ENCODE peak calls at places on chromosome 6, in four cellular contexts. F is cardiac muscle cell, D is nephron progenitor cell, K is HL-60. R is an unnamed sample.

GRCh38 chr6:19417713-19418112 is 419.5 kb upstream of the ID4 start:
- DNase-seq in F (no peak), D (no peak), K (no peak), R (no peak)

GRCh38 chr6:138229072-138229471 is 10.8 kb upstream of the PBOV1 start:
- DNase-seq in F (peak), D (no peak), K (no peak), R (no peak)

GRCh38 chr6:164273491-164273890 is 859.0 kb downstream of the QKI start:
- DNase-seq in F (no peak), D (no peak), K (no peak), R (no peak)

GRCh38 chr6:153503810-153504209 is 372.7 kb upstream of the RGS17 start:
- DNase-seq in F (peak), D (peak), K (no peak), R (no peak)

GRCh38 chr6:108836061-108836460 is 12.2 kb upstream of the ARMC2 start:
- DNase-seq in F (no peak), D (no peak), K (no peak), R (no peak)

GRCh38 chr6:47592466-47592865 is 105.9 kb upstream of the ADGRF4 start:
- DNase-seq in F (no peak), D (no peak), K (no peak), R (no peak)

GRCh38 chr6:139152892-139153271 is 18.0 kb downstream of the HECA start:
- DNase-seq in F (no peak), D (no peak), K (no peak), R (no peak)

GRCh38 chr6:161951139-161951538 is 677.3 kb upstream of the AGPAT4 start:
- DNase-seq in F (no peak), D (no peak), K (no peak), R (no peak)

GRCh38 chr6:31305674-31306219 is 33.9 kb upstream of the HLA-C start:
- DNase-seq in F (no peak), D (no peak), K (no peak), R (no peak)

GRCh38 chr6:130675072-130675471 is 152.1 kb upstream of the SMLR1 start:
- DNase-seq in F (no peak), D (no peak), K (no peak), R (no peak)

GRCh38 chr6:4774715-4775590 is 1.3 kb upstream of the CDYL start:
- DNase-seq in F (peak), D (peak), K (no peak), R (peak)

GRCh38 chr6:44126320-44127149 is 717 bp downstream of the MRPL14 start:
- DNase-seq in F (peak), D (peak), K (peak), R (peak)

GRCh38 chr6:36701401-36701991 is 3.9 kb downstream of the RAB44 start:
- DNase-seq in F (no peak), D (no peak), K (no peak), R (no peak)
- TF ChIP-seq CTCF in F (no peak), D (no peak), K (no peak), R (no peak)

DNA sequence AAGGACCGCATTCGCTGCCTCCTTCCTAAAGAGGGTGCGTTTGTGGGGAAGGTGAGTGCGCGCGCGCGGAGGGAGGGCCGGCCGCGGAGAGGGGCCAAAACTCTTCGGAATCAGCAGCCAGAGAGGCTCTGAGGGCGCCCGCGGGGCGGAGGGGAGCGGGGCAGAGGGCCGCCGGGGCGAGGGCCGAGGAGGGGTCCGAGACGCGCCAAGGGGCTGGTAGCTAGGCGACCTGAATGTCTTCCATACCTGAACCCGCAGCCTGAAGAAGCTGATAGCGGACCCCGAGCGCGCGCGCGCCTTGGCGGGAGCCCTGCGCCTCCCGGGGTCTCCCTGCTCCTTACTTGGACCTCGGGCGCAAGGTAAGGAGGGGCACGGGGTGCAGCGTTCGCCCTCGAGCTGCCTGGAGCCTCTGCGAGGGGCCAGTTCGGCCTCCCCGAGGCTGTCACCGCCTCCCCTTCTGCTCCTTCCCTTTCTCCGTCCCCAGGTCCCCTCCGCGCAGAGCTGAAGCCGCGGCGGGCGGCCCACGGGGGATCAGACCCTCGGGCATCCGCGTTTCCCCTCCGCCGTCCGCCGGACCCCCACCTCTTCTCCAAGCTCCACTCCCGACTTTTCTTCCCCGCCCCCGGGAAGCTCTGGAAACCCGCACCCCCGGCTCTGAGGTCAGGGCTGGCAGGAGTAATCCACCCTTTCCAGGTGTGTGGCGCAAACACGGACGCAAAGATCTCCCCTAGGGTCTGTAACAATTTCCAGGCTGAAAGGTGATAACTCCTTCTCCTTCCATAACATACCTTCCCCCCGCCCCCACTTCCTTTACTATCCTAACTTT is 13.1 kb upstream of the DEK start:
- DNase-seq in F (peak), D (peak), K (no peak), R (peak)
- TF ChIP-seq CTCF in F (no peak), D (no peak), K (no peak), R (no peak)

GRCh38 chr6:166743925-166744653 is 117.0 kb upstream of the RPS6KA2 start:
- DNase-seq in F (peak), D (no peak), K (no peak), R (no peak)

GRCh38 chr6:166742981-166743380 is 115.9 kb upstream of the RPS6KA2 start:
- DNase-seq in F (no peak), D (no peak), K (no peak), R (no peak)

GRCh38 chr6:166745801-166746668 is 119.0 kb upstream of the RPS6KA2 start:
- DNase-seq in F (no peak), D (no peak), K (no peak), R (no peak)

GRCh38 chr6:166743415-166743814 is 116.4 kb upstream of the RPS6KA2 start:
- DNase-seq in F (peak), D (no peak), K (no peak), R (no peak)

GRCh38 chr6:166744654-166745134 is 117.6 kb upstream of the RPS6KA2 start:
- DNase-seq in F (no peak), D (no peak), K (no peak), R (no peak)
- TF ChIP-seq CTCF in F (no peak), D (no peak), K (no peak), R (no peak)

GRCh38 chr6:63882208-63882607 is 246.6 kb downstream of the PHF3 start:
- DNase-seq in F (no peak), D (no peak), K (no peak), R (no peak)
- TF ChIP-seq CTCF in F (peak), D (peak), K (no peak), R (peak)

GRCh38 chr6:8059129-8059528 is 5.1 kb downstream of the BLOC1S5 start:
- DNase-seq in F (peak), D (no peak), K (no peak), R (no peak)
- TF ChIP-seq CTCF in F (peak), D (peak), K (no peak), R (peak)